ENCODE peak calls at places on chromosomes 4 and X, in five cellular contexts. K, R, B, T and O are unnamed samples.

GRCh38 chrX:44480591-44480990 is 62.1 kb downstream of the FUNDC1 start:
- DNase-seq in K (no peak), R (no peak), B (no peak), T (no peak), O (no peak)

GRCh38 chrX:145848451-145848850 is 30.8 kb downstream of the SLITRK2 start:
- DNase-seq in K (no peak), R (no peak), B (no peak), T (no peak), O (no peak)

GRCh38 chr4:48483777-48484493 is 792 bp downstream of the SLC10A4 start:
- DNase-seq in K (no peak), R (no peak), B (no peak), T (no peak), O (no peak)

GRCh38 chr4:183362916-183363542 is 40.8 kb upstream of the CLDN24 start:
- DNase-seq in K (no peak), R (no peak), B (no peak), T (peak), O (no peak)

GRCh38 chr4:182600836-182601235 is 316.4 kb downstream of the DCTD start:
- DNase-seq in K (no peak), R (no peak), B (no peak), T (no peak), O (no peak)

GRCh38 chr4:173040200-173040599 is 128.4 kb upstream of the GALNT7 start:
- DNase-seq in K (peak), R (no peak), B (no peak), T (peak), O (no peak)

GRCh38 chrX:148572332-148572731 is 71.9 kb downstream of the AFF2 start:
- DNase-seq in K (no peak), R (no peak), B (no peak), T (no peak), O (no peak)

GRCh38 chr4:182938213-182938645 is 21.0 kb upstream of the DCTD start:
- DNase-seq in K (peak), R (peak), B (peak), T (peak), O (peak)

GRCh38 chr4:659851-660250 is 14.2 kb downstream of the ATP5ME start:
- DNase-seq in K (no peak), R (no peak), B (no peak), T (no peak), O (no peak)

GRCh38 chr4:19657856-19658255 is 593.8 kb upstream of the SLIT2 start:
- DNase-seq in K (no peak), R (no peak), B (no peak), T (peak), O (no peak)

GRCh38 chr4:158006973-158007372 is 165.9 kb downstream of the GASK1B start:
- DNase-seq in K (peak), R (no peak), B (no peak), T (peak), O (no peak)

GRCh38 chr4:60241886-60242285 is 958.2 kb upstream of the ADGRL3 start:
- DNase-seq in K (no peak), R (no peak), B (no peak), T (no peak), O (no peak)

GRCh38 chrX:100964362-100964761 is 5.1 kb upstream of the ARL13A start:
- DNase-seq in K (no peak), R (no peak), B (no peak), T (no peak), O (no peak)

GRCh38 chr4:15233626-15234025 is 194.2 kb upstream of the C1QTNF7 start:
- DNase-seq in K (no peak), R (peak), B (peak), T (no peak), O (peak)

GRCh38 chrX:132968282-132968681 is 9.9 kb upstream of the HS6ST2 start:
- DNase-seq in K (no peak), R (no peak), B (no peak), T (no peak), O (no peak)

GRCh38 chr4:172842759-172843158 is 325.9 kb upstream of the GALNT7 start:
- DNase-seq in K (no peak), R (no peak), B (no peak), T (no peak), O (no peak)

GRCh38 chrX:7115557-7115956 is 32.0 kb upstream of the STS start:
- DNase-seq in K (no peak), R (peak), B (no peak), T (peak), O (no peak)

GRCh38 chrX:71181558-71181909 is 36.9 kb downstream of the NLGN3 start:
- DNase-seq in K (no peak), R (no peak), B (peak), T (peak), O (no peak)

GRCh38 chr4:27668001-27668400 is 807.4 kb downstream of the STIM2 start:
- DNase-seq in K (no peak), R (no peak), B (no peak), T (no peak), O (no peak)

GRCh38 chrX:16807548-16807947 is 21.3 kb downstream of the TXLNG start:
- DNase-seq in K (no peak), R (no peak), B (no peak), T (no peak), O (no peak)

GRCh38 chr4:169404959-169405358 is 134.2 kb upstream of the SH3RF1 start:
- DNase-seq in K (no peak), R (no peak), B (no peak), T (peak), O (no peak)

GRCh38 chr4:138977525-138977924 is 38.1 kb upstream of the NOCT start:
- DNase-seq in K (no peak), R (peak), B (no peak), T (no peak), O (no peak)

GRCh38 chr4:133147365-133147821 is 1.7 kb upstream of the PCDH10 start:
- DNase-seq in K (no peak), R (no peak), B (no peak), T (no peak), O (no peak)